ENCODE peak calls at places on chromosomes 1 and 21, in seven cellular contexts. C is HCT116, V is K562, A is HepG2, O is GM12878, M is SK-N-SH, U is H1. Q is an unnamed sample.
A peak's percentile ranks its signal among the peaks of the same experiment; 100 is the strongest.

GRCh38 chr21:44951186-44951915 is 11.5 kb downstream of the SLX9 start:
- DNase-seq in A (no peak), U (no peak), V (no peak), M (no peak), O (no peak), C (no peak), Q (no peak)

GRCh38 chr1:115173151-115173550 is 83.8 kb upstream of the TSPAN2 start:
- DNase-seq in O (no peak), U (no peak), A (no peak), C (no peak), M (no peak), V (no peak), Q (no peak)

GRCh38 chr1:230753586-230754251 is 6.5 kb downstream of the CAPN9 start:
- DNase-seq in V (peak; percentile 94), M (peak; percentile 62), U (peak; percentile 79), O (no peak), C (peak; percentile 3), A (peak; percentile 30), Q (peak; percentile 86)

GRCh38 chr1:93301131-93301530 is 44.6 kb upstream of the DR1 start:
- DNase-seq in A (no peak), C (no peak), M (no peak), O (no peak), V (no peak), U (no peak), Q (no peak)

GRCh38 chr1:97500696-97501297 is 420.0 kb downstream of the DPYD start:
- DNase-seq in V (no peak), O (no peak), M (no peak), C (no peak), A (no peak), U (no peak), Q (no peak)

GRCh38 chr1:56644941-56645662 is at the start of gene PRKAA2:
- DNase-seq in A (peak; percentile 41), C (no peak), V (peak; percentile 33), U (peak; percentile 78), M (peak; percentile 91), O (no peak), Q (peak; percentile 32)

GRCh38 chr1:31951276-31951675 is 13.1 kb upstream of the PTP4A2 start:
- DNase-seq in U (no peak), A (no peak), V (no peak), M (no peak), C (no peak), O (no peak), Q (no peak)

GRCh38 chr21:37373539-37373938 is 7.0 kb downstream of the DYRK1A start:
- DNase-seq in U (no peak), O (no peak), C (no peak), A (no peak), M (no peak), V (no peak), Q (no peak)

GRCh38 chr1:201311356-201312011 is 28.2 kb downstream of the PKP1 start:
- DNase-seq in U (no peak), M (no peak), V (no peak), A (no peak), C (no peak), O (peak; percentile 24), Q (no peak)

GRCh38 chr1:9835758-9836631 is 12.2 kb upstream of the CLSTN1 start:
- DNase-seq in C (no peak), V (peak; percentile 31), O (no peak), U (no peak), M (peak; percentile 54), A (peak; percentile 42), Q (peak; percentile 49)

GRCh38 chr1:11528636-11529121 is 49.7 kb downstream of the DISP3 start:
- DNase-seq in O (no peak), A (no peak), V (no peak), M (no peak), C (no peak), U (no peak), Q (no peak)

GRCh38 chr1:178581351-178581951 is 68.5 kb downstream of the TEX35 start:
- DNase-seq in V (no peak), O (peak; percentile 72), M (no peak), U (peak; percentile 62), C (no peak), A (no peak), Q (peak; percentile 50)

GRCh38 chr1:99613716-99614115 is 32.2 kb upstream of the PALMD start:
- DNase-seq in U (no peak), V (no peak), M (no peak), O (no peak), A (no peak), C (no peak), Q (no peak)

GRCh38 chr1:18633428-18634155 is 2.9 kb downstream of the PAX7 start:
- DNase-seq in A (no peak), C (no peak), M (no peak), O (no peak), V (no peak), U (peak; percentile 54), Q (no peak)

GRCh38 chr21:45385549-45386050 is 19.4 kb upstream of the COL18A1 start:
- DNase-seq in C (no peak), M (no peak), O (no peak), U (no peak), A (no peak), V (no peak), Q (no peak)

GRCh38 chr1:31588751-31589515 is 12.6 kb downstream of the TINAGL1 start:
- DNase-seq in C (no peak), V (no peak), U (peak; percentile 80), O (no peak), A (no peak), M (no peak), Q (no peak)

GRCh38 chr1:180255538-180256352 is 25.7 kb downstream of the LHX4 start:
- DNase-seq in U (no peak), C (no peak), V (no peak), O (no peak), M (no peak), A (no peak), Q (no peak)

GRCh38 chr1:204465469-204466415 is 28.9 kb downstream of the PIK3C2B start:
- DNase-seq in U (no peak), C (no peak), V (peak; percentile 74), O (peak; percentile 63), A (no peak), M (peak; percentile 46), Q (no peak)

GRCh38 chr1:31155216-31155806 is 84.4 kb downstream of the NKAIN1 start:
- DNase-seq in A (peak; percentile 65), V (peak; percentile 95), U (peak; percentile 90), M (peak; percentile 90), C (no peak), O (no peak), Q (peak; percentile 62)

GRCh38 chr1:201119826-201120225 is 7.2 kb downstream of the ASCL5 start:
- DNase-seq in C (no peak), U (no peak), M (no peak), V (no peak), O (no peak), A (no peak), Q (no peak)

GRCh38 chr1:35899941-35900340 is 16.9 kb downstream of the AGO1 start:
- DNase-seq in O (no peak), U (no peak), V (no peak), C (no peak), M (no peak), A (no peak), Q (no peak)

GRCh38 chr1:35929730-35930592 is 944 bp upstream of the AGO3 start:
- DNase-seq in M (peak; percentile 60), A (peak; percentile 15), U (peak; percentile 55), V (peak; percentile 60), O (no peak), C (peak; percentile 26), Q (peak; percentile 71)

GRCh38 chr1:97006044-97006676 is 284.6 kb downstream of the PTBP2 start:
- DNase-seq in O (peak; percentile 12), C (no peak), V (no peak), M (no peak), U (no peak), A (no peak), Q (no peak)

GRCh38 chr1:248872752-248873408 is 14.0 kb upstream of the ZNF692 start:
- DNase-seq in M (peak; percentile 68), V (peak; percentile 70), C (peak; percentile 53), O (peak; percentile 55), U (peak; percentile 80), A (peak; percentile 80), Q (peak; percentile 73)

GRCh38 chr21:16082038-16082816 is 352.4 kb downstream of the USP25 start:
- DNase-seq in A (no peak), V (no peak), O (no peak), C (no peak), M (no peak), U (no peak), Q (no peak)

GRCh38 chr21:38646213-38646837 is 148.0 kb upstream of the ERG start:
- DNase-seq in M (no peak), A (no peak), C (no peak), U (no peak), V (no peak), O (no peak), Q (no peak)

GRCh38 chr1:55381491-55381890 is 166.3 kb upstream of the USP24 start:
- DNase-seq in M (no peak), V (no peak), A (no peak), U (no peak), O (no peak), C (no peak), Q (no peak)
- TF ChIP-seq YY1 in M (no peak), V (no peak), A (no peak), U (no peak), O (no peak), C (no peak), Q (no peak)

GRCh38 chr1:46334030-46334384 is 6.6 kb upstream of the NSUN4 start:
- DNase-seq in M (no peak), C (no peak), O (no peak), V (no peak), U (no peak), A (no peak), Q (no peak)

GRCh38 chr1:46333300-46334029 is 7.1 kb upstream of the NSUN4 start:
- DNase-seq in O (peak; percentile 77), V (no peak), C (peak; percentile 65), A (peak; percentile 63), M (peak; percentile 59), U (no peak), Q (peak; percentile 57)
- TF ChIP-seq YY1 in O (no peak), V (no peak), C (no peak), A (no peak), M (no peak), U (no peak), Q (no peak)

GRCh38 chr1:42260376-42261078 is 74.5 kb downstream of the FOXJ3 start:
- DNase-seq in U (no peak), C (no peak), O (peak; percentile 21), M (no peak), V (no peak), A (no peak), Q (no peak)
- TF ChIP-seq YY1 in U (no peak), C (no peak), O (no peak), M (no peak), V (no peak), A (no peak), Q (no peak)

DNA sequence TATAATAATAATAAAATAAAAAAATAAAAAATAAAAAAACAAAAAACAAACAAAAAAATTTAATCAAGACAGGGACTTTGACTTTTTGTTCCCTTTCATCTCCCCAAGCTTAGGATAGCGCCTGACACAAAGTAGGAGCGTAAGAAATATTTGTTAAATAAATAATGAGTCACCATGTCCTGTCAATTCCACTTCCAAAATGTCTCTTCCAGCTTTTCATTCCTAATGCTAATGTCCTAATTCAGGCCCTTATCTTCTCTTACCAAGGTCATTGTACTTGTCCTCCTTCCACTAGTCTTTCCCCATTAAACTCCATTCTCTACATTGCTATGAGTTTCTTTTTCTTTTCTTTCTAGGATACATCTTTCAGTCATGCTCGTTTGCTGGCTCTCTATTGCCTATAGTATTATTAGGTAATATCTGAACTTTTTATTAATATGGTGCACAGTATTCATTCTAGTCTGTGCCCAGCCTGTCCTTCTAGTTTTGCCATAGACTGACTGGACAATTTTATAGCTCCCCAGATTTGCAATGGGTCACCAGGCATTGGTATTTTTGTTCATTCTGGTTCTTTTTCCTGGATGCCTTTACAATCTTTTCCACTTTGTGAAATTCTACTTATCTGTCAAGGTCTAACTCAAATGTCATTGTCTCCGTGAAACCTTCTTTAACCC is 11.4 kb downstream of the NEXN start:
- DNase-seq in A (peak; percentile 59), U (no peak), M (no peak), V (no peak), O (no peak), C (no peak), Q (no peak)
- TF ChIP-seq YY1 in A (no peak), U (no peak), M (no peak), V (no peak), O (no peak), C (no peak), Q (no peak)

Q was measured in NT2/D1.